ENCODE peak calls at places on chromosomes 2 and 18, in nine cellular contexts. I, N, L, C, J, F, Y, W and M are unnamed samples. For H3K9me3, the result is how much of the 10 kb centered on the place peaks cover.

GRCh38 chr2:204453730-204454167 is 91.5 kb upstream of the PARD3B start:
- DNase-seq in J (no peak), N (peak), W (no peak), L (peak), F (no peak), Y (peak), C (no peak), I (peak), M (peak)

GRCh38 chr2:171810409-171810993 is 83.5 kb downstream of the SLC25A12 start:
- DNase-seq in C (no peak), J (no peak), W (no peak), L (no peak), F (no peak), N (no peak), I (no peak), Y (no peak), M (no peak)

GRCh38 chr2:203238329-203238710 is 498 bp upstream of the CYP20A1 start:
- DNase-seq in W (peak), J (no peak), C (no peak), L (no peak), Y (no peak), N (no peak), F (no peak), I (no peak), M (no peak)

GRCh38 chr2:86025976-86026743 is 79.5 kb downstream of the POLR1A start:
- DNase-seq in N (peak), W (no peak), F (no peak), L (peak), J (no peak), I (no peak), Y (no peak), C (no peak), M (no peak)

GRCh38 chr2:74044999-74045398 is 60.3 kb downstream of the TET3 start:
- DNase-seq in W (no peak), L (no peak), F (no peak), C (no peak), N (no peak), J (no peak), I (no peak), Y (no peak), M (no peak)

GRCh38 chr2:99765919-99766318 is 276.1 kb upstream of the REV1 start:
- DNase-seq in W (no peak), F (no peak), N (no peak), Y (no peak), C (no peak), L (no peak), J (no peak), I (no peak), M (no peak)

GRCh38 chr2:18187214-18187613 is 308.7 kb downstream of the KCNS3 start:
- DNase-seq in I (no peak), L (no peak), Y (no peak), C (no peak), N (no peak), J (no peak), W (no peak), F (no peak), M (no peak)

GRCh38 chr2:4499316-4499715 is 795.9 kb downstream of the DCDC2C start:
- DNase-seq in W (no peak), L (no peak), J (no peak), C (no peak), F (no peak), Y (no peak), I (no peak), N (no peak), M (no peak)

GRCh38 chr2:24611626-24612025 is 120.6 kb downstream of the NCOA1 start:
- DNase-seq in F (no peak), L (no peak), W (no peak), C (no peak), J (no peak), I (no peak), N (no peak), Y (no peak), M (no peak)

GRCh38 chr2:24617431-24617830 is 126.4 kb downstream of the NCOA1 start:
- DNase-seq in I (no peak), L (no peak), C (no peak), F (no peak), Y (no peak), J (no peak), N (no peak), W (no peak), M (peak)

GRCh38 chr2:24616606-24617005 is 125.6 kb downstream of the NCOA1 start:
- DNase-seq in L (no peak), N (no peak), F (no peak), C (no peak), W (no peak), I (no peak), Y (peak), J (no peak), M (no peak)

DNA sequence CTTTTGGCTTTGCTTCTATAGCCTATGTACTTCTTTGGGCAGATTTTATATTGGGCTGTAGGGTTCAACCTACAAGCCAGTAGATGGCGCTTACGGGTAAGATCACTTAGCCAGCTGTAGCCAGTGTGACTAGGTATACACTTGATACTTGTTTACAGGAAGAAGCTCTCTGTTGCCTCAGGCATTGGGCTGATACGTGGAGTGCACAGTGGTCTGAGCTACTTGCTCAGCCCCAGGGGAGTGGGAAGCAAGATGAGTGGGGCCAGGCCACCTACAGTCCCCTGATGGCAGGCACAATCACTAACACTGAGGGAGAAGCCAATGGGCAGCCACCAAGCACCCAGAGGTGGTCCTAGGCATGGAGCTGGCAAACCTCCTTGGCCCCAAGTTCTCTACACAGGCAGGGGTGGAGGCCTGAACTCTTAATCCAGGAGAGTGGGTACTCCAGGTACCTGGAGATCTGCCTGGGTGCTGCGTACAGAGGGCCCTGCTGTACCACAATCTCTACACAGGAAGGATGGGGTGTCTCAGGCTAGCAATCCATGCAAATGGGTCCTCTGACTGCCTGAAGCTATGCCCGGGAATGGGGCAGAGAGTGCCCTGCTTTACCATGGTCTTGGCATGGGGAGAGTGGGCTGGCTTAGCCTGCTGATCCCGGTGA is 122.2 kb downstream of the NCOA1 start:
- DNase-seq in J (no peak), C (peak), W (peak), Y (peak), L (peak), F (no peak), I (peak), N (no peak), M (peak)
- TF ChIP-seq CTCF in J (no peak), C (peak), W (peak), Y (peak), L (peak), F (no peak), I (peak), N (no peak), M (peak)

DNA sequence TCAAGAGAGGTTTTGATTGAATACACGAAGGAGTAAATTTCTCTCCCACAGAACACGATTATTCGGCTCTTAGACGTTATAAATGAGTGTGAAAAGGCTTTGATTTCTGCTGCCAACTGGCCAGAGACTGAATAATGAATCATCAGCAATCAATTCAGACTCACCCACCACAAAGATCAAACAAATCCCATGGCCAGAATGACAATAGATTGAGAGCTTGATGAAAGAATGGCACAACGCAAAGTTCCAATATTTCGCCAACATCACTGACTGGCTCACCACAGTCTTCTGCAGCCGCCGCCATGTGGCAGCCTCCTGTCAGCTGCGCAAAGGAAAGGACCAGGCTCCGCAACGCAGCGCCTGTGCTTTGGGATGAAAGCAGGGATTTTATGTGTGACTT is 104.5 kb upstream of the SOX11 start:
- DNase-seq in I (no peak), W (no peak), L (no peak), N (no peak), Y (no peak), F (no peak), C (no peak), J (no peak), M (no peak)
- H3K9me3 ChIP-seq in I (under half), W (under half), L (under half), N (under half), Y (under half), F (under half), C (under half), J (under half), M (under half)

DNA sequence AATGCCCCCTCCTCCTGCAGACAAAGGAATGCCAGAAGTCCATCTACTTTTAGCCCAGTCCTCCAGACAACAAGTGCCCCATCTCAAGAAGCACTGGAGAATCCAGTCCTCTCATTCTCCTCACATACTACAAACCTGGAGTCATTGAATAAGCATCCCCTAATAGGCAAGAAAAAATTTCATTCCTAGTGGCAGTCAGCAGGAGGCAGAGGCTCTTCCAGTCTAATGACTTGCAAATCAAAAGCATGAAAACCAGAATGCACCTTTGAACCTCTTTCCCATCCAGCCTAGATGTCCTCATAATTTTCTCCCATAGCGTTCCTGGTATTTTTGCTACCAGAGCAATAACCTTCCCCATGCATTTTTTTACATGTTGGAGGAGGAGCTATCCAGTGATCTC is 252.7 kb downstream of the TTC32 start:
- DNase-seq in F (no peak), W (no peak), J (no peak), L (no peak), Y (no peak), N (no peak), C (no peak), I (peak), M (no peak)
- TF ChIP-seq CTCF in F (no peak), W (no peak), J (no peak), L (peak), Y (no peak), N (no peak), C (no peak), I (no peak), M (no peak)

DNA sequence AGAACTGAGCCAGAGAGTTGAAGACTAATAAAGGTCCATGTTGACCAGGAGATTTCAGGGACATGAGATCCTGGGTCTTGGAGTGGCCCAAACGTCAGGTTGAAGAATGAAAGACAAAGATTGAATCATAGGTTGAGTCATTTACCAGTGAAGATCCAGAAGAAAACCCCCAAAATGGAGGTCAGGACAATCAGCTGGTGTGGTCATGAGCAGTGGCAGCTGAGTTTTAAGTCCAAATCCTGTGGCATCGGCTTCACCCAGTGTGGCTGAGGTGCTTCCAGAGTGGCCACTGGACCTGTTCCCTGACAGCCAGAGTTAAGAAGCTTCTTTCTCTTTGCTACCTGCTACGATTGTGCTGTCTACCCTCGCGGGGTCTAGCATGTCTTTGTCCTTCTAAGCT is 234.0 kb downstream of the BCL2 start:
- DNase-seq in C (no peak), W (no peak), J (no peak), F (no peak), L (no peak), I (no peak), N (no peak), Y (no peak), M (no peak)
- H3K9me3 ChIP-seq in C (under half), W (under half), J (under half), F (under half), L (under half), I (under half), N (under half), Y (under half), M (under half)

GRCh38 chr2:8999802-9000201 is 3.7 kb downstream of the MBOAT2 start:
- DNase-seq in F (no peak), N (no peak), W (no peak), J (no peak), I (no peak), C (no peak), L (no peak), Y (no peak), M (no peak)
- TF ChIP-seq CTCF in F (no peak), N (no peak), W (no peak), J (no peak), I (no peak), C (no peak), L (no peak), Y (no peak), M (no peak)

DNA sequence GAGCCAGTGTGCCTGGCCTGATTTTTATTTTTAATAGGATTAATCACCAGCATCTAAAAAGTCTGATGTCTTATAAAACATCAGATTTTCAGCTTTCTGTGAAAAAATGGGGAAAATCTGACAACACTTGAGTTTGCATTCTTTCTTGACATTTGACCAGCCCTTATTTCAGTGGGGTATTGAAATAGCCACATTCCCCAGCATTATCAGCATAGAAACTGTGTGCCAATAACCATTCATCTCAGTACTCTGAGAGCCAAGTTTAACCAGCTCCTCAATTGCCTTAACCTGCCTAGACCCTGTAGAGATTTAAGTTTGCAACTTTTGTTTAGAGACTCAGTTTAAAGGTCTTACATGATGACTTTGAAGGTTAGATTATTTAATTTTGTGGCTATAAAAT is 155.0 kb downstream of the CERS6 start:
- DNase-seq in I (no peak), C (no peak), L (no peak), W (no peak), Y (no peak), N (no peak), J (no peak), F (no peak), M (no peak)
- H3K9me3 ChIP-seq in I (under half), C (under half), L (under half), W (under half), Y (under half), N (under half), J (under half), F (under half), M (under half)

GRCh38 chr2:64517511-64517884 is 6.6 kb upstream of the AFTPH start:
- DNase-seq in I (no peak), W (no peak), L (no peak), J (no peak), F (no peak), Y (no peak), C (no peak), N (no peak), M (no peak)

GRCh38 chr2:64515075-64515474 is 9.1 kb upstream of the AFTPH start:
- DNase-seq in W (no peak), J (no peak), Y (no peak), L (no peak), I (no peak), C (no peak), N (no peak), F (no peak), M (no peak)

GRCh38 chr2:64514018-64514417 is 10.1 kb upstream of the AFTPH start:
- DNase-seq in F (peak), L (no peak), I (no peak), Y (no peak), J (no peak), N (no peak), W (no peak), C (no peak), M (no peak)

DNA sequence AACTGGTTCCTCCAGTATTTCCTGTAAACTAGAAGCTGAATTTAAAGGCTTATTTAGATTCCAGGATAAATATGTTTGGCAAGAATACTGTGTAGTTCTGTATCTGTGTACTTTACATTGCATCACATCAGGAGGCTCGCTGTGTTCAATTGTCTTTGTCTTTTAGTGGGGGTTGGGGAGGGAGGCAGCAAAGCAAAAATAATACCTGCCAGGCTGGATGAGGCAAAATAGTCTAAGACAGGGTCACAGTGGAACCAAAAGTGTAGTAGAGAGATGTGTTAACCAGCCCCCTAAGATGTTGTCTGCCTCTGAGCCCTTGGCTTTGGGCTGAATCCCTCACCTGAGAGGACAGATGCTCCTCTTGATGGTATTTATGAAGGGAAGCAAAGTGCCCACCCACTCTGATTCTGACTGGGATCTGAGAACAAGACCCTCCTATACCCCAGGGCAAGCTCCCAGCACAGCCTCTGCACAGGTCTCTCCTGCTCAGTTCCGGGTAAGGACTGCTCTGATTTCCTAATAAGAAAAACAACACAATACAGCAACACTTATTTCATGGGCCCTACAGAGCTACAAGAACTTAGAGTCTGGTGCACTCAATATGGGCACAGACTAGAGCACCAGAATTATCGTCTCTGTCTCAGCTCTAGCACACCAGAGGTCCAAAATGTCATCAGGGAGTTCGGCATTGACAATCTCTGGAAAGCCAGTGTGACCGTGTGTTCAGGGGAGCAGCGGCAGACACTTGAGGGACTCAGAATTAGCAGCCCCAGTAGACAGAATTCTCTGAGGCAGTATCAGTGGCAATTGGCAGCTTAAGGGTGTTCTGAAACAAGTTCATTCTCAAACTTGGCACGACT is 7.2 kb upstream of the AFTPH start:
- DNase-seq in C (no peak), N (no peak), I (no peak), F (peak), Y (no peak), J (no peak), L (no peak), W (no peak), M (no peak)
- TF ChIP-seq CTCF in C (no peak), N (no peak), I (no peak), F (no peak), Y (no peak), J (no peak), L (no peak), W (no peak), M (no peak)

GRCh38 chr2:20018576-20019152 is 6.2 kb upstream of the MATN3 start:
- DNase-seq in L (no peak), Y (no peak), J (no peak), N (no peak), W (no peak), C (no peak), F (no peak), I (no peak), M (no peak)
- H3K9me3 ChIP-seq in L (under half), Y (under half), J (under half), N (under half), W (under half), C (under half), F (under half), I (under half), M (under half)

GRCh38 chr2:53424902-53425301 is 342.7 kb upstream of the CHAC2 start:
- DNase-seq in I (no peak), F (no peak), L (no peak), Y (no peak), W (no peak), C (no peak), J (no peak), N (no peak), M (no peak)

GRCh38 chr2:53417385-53417784 is 350.2 kb upstream of the CHAC2 start:
- DNase-seq in I (no peak), N (no peak), C (no peak), F (no peak), L (no peak), W (no peak), Y (no peak), J (no peak), M (no peak)

DNA sequence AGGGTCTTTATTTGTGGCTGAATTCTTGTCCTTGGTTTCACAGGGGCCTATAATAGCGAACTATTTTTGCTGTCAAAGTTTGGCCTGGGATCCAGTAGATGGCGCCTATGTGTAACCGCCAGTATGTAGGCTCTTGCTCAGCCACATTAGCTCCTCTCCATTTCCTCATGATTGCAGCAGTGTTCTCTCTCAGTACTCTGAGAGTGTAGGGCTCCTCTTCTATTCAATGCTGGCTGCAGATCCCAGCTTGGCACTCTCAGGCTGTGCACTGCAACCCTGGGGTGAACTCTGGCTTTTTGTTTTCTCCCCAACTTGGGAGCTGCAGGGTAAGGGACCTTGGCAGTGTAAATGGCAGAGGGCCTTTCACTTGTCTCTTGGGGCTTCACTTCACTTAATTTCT is 344.6 kb upstream of the CHAC2 start:
- DNase-seq in F (peak), C (peak), N (no peak), J (no peak), Y (peak), I (peak), W (peak), L (peak), M (peak)
- TF ChIP-seq CTCF in F (peak), C (peak), N (no peak), J (no peak), Y (peak), I (peak), W (peak), L (peak), M (peak)